ENCODE peak calls at places on chromosomes 12 and 14, in five cellular contexts. Z, L, Q, G and T are unnamed samples.

GRCh38 chr12:12488823-12489528 is 73.7 kb downstream of the DUSP16 start:
- DNase-seq in Q (no peak), L (no peak), Z (no peak), G (no peak), T (no peak)

GRCh38 chr14:90970167-90970600 is 90.3 kb downstream of the RPS6KA5 start:
- DNase-seq in Q (no peak), L (peak; percentile 22), Z (peak; percentile 7), G (peak; percentile 16), T (no peak)

GRCh38 chr14:105059035-105059916 is 6.0 kb downstream of the GPR132 start:
- DNase-seq in Q (no peak), L (no peak), Z (no peak), G (no peak), T (no peak)

GRCh38 chr12:93847517-93848452 is 170.6 kb downstream of the CRADD start:
- DNase-seq in Z (no peak), L (peak; percentile 38), G (peak; percentile 83), Q (no peak), T (no peak)

GRCh38 chr12:84508943-84509342 is 403.7 kb downstream of the SLC6A15 start:
- DNase-seq in L (peak; percentile 39), Z (no peak), G (no peak), Q (no peak), T (no peak)

GRCh38 chr12:42130670-42131402 is 13.8 kb downstream of the GXYLT1 start:
- DNase-seq in L (no peak), Q (no peak), Z (peak; percentile 64), G (no peak), T (no peak)

GRCh38 chr12:48995061-48995879 is 3.9 kb downstream of the DDN start:
- DNase-seq in L (peak; percentile 71), G (peak; percentile 53), Q (no peak), Z (peak; percentile 81), T (no peak)

GRCh38 chr12:76024942-76025600 is 6.5 kb downstream of the PHLDA1 start:
- DNase-seq in G (no peak), Q (no peak), L (peak; percentile 61), Z (peak; percentile 90), T (no peak)

GRCh38 chr14:89629383-89629782 is 212.3 kb upstream of the FOXN3 start:
- DNase-seq in Q (no peak), Z (no peak), L (no peak), G (no peak), T (no peak)

GRCh38 chr12:2739832-2740641 is 54.7 kb upstream of the FKBP4 start:
- DNase-seq in L (no peak), G (no peak), Q (peak; percentile 11), Z (peak; percentile 17), T (peak; percentile 10)

GRCh38 chr12:48002773-48003218 is 1.5 kb downstream of the COL2A1 start:
- DNase-seq in G (no peak), Z (no peak), Q (no peak), L (no peak), T (no peak)

GRCh38 chr14:32010561-32011188 is 66.4 kb upstream of the ARHGAP5 start:
- DNase-seq in L (no peak), G (no peak), Q (peak; percentile 43), Z (peak; percentile 94), T (no peak)

GRCh38 chr12:112898380-112898779 is 8.4 kb upstream of the OAS1 start:
- DNase-seq in L (no peak), G (no peak), Z (no peak), Q (no peak), T (no peak)